ENCODE peak calls at places on chromosomes 6 and 20, in seven cellular contexts. N is A549, F is transverse colon, S is H1, B is ovary, I is stomach, A is sigmoid colon. J is an unnamed sample.

GRCh38 chr6:84728602-84729001 is 35.8 kb downstream of the TBX18 start:
- DNase-seq in N (peak), F (no peak), S (no peak), B (no peak), I (no peak), A (no peak), J (no peak)

GRCh38 chr20:2986466-2986865 is 57.0 kb upstream of the GNRH2 start:
- DNase-seq in N (no peak), F (no peak), S (no peak), B (no peak), I (no peak), A (no peak), J (no peak)

GRCh38 chr6:63999613-64000012 is 364.0 kb downstream of the PHF3 start:
- DNase-seq in N (no peak), F (no peak), S (no peak), B (no peak), I (no peak), A (no peak), J (no peak)

GRCh38 chr6:30826961-30827342 is 57.4 kb upstream of the DDR1 start:
- DNase-seq in N (peak), F (peak), S (no peak), B (no peak), I (peak), A (no peak), J (no peak)

GRCh38 chr6:111809264-111809663 is 64.0 kb downstream of the FYN start:
- DNase-seq in N (no peak), F (no peak), S (no peak), B (no peak), I (no peak), A (no peak), J (no peak)

GRCh38 chr20:22821081-22821480 is 214.0 kb upstream of the SSTR4 start:
- DNase-seq in N (no peak), F (no peak), S (no peak), B (no peak), I (no peak), A (no peak), J (no peak)

GRCh38 chr6:18055098-18055497 is 67.4 kb downstream of the NHLRC1 start:
- DNase-seq in N (no peak), F (no peak), S (no peak), B (no peak), I (no peak), A (no peak), J (no peak)

GRCh38 chr6:133052465-133052864 is 188.7 kb upstream of the EYA4 start:
- DNase-seq in N (no peak), F (no peak), S (no peak), B (no peak), I (no peak), A (no peak), J (no peak)

GRCh38 chr6:160428069-160428430 is 79.9 kb downstream of the SLC22A3 start:
- DNase-seq in N (no peak), F (no peak), S (no peak), B (peak), I (peak), A (peak), J (peak)

GRCh38 chr6:73017473-73017872 is 207.8 kb downstream of the KHDC1L start:
- DNase-seq in N (no peak), F (no peak), S (no peak), B (no peak), I (no peak), A (no peak), J (no peak)

GRCh38 chr6:30518505-30518850 is 29.2 kb downstream of the HLA-E start:
- DNase-seq in N (no peak), F (no peak), S (no peak), B (no peak), I (no peak), A (no peak), J (no peak)

GRCh38 chr6:11952291-11952690 is 59.8 kb upstream of the HIVEP1 start:
- DNase-seq in N (no peak), F (no peak), S (no peak), B (no peak), I (no peak), A (no peak), J (no peak)

GRCh38 chr6:130971504-130971903 is 91.5 kb downstream of the EPB41L2 start:
- DNase-seq in N (no peak), F (no peak), S (no peak), B (no peak), I (no peak), A (no peak), J (no peak)

GRCh38 chr20:402496-402885 is 5.6 kb upstream of the RBCK1 start:
- DNase-seq in N (no peak), F (no peak), S (no peak), B (no peak), I (no peak), A (no peak), J (no peak)

GRCh38 chr6:158803733-158804143 is 15.4 kb downstream of the EZR start:
- DNase-seq in N (no peak), F (no peak), S (no peak), B (no peak), I (peak), A (no peak), J (no peak)

GRCh38 chr6:111361648-111362047 is 121.4 kb downstream of the REV3L start:
- DNase-seq in N (peak), F (peak), S (no peak), B (peak), I (no peak), A (no peak), J (peak)

GRCh38 chr6:44001318-44001868 is 125.9 kb downstream of the MRPL14 start:
- DNase-seq in N (peak), F (no peak), S (peak), B (no peak), I (no peak), A (no peak), J (no peak)

GRCh38 chr6:131763749-131764148 is 44.1 kb upstream of the ENPP1 start:
- DNase-seq in N (no peak), F (no peak), S (no peak), B (no peak), I (no peak), A (no peak), J (no peak)

GRCh38 chr6:33516726-33517125 is 62.4 kb downstream of the ZBTB9 start:
- DNase-seq in N (no peak), F (no peak), S (no peak), B (no peak), I (no peak), A (no peak), J (no peak)

GRCh38 chr6:165146456-165146855 is 162.9 kb downstream of the C6orf118 start:
- DNase-seq in N (no peak), F (no peak), S (no peak), B (no peak), I (no peak), A (no peak), J (no peak)

GRCh38 chr6:89925826-89926225 is 31.6 kb downstream of the GJA10 start:
- DNase-seq in N (no peak), F (no peak), S (no peak), B (no peak), I (no peak), A (no peak), J (no peak)

GRCh38 chr6:108175176-108175591 is 9.4 kb downstream of the NR2E1 start:
- DNase-seq in N (no peak), F (no peak), S (no peak), B (no peak), I (no peak), A (no peak), J (no peak)

GRCh38 chr20:32411955-32412706 is 54.0 kb downstream of the ASXL1 start:
- DNase-seq in N (no peak), F (no peak), S (no peak), B (no peak), I (no peak), A (no peak), J (no peak)

GRCh38 chr6:162149786-162150185 is 577.8 kb downstream of the PRKN start:
- DNase-seq in N (no peak), F (no peak), S (no peak), B (no peak), I (no peak), A (no peak), J (no peak)

GRCh38 chr6:169930799-169931198 is 179.4 kb downstream of the ERMARD start:
- DNase-seq in N (peak), F (no peak), S (peak), B (no peak), I (no peak), A (no peak), J (no peak)

GRCh38 chr6:53906842-53907241 is 112.0 kb downstream of the LRRC1 start:
- DNase-seq in N (no peak), F (no peak), S (no peak), B (peak), I (no peak), A (no peak), J (peak)

GRCh38 chr6:85464722-85465150 is 14.9 kb downstream of the NT5E start:
- DNase-seq in N (peak), F (no peak), S (no peak), B (no peak), I (no peak), A (no peak), J (no peak)

GRCh38 chr6:39266375-39266774 is 37.1 kb upstream of the KCNK5 start:
- DNase-seq in N (no peak), F (peak), S (no peak), B (no peak), I (no peak), A (no peak), J (no peak)

GRCh38 chr6:110173506-110174132 is 5.9 kb downstream of the WASF1 start:
- DNase-seq in N (no peak), F (no peak), S (no peak), B (no peak), I (no peak), A (no peak), J (no peak)

GRCh38 chr6:43481591-43482242 is 4.3 kb downstream of the TJAP1 start:
- DNase-seq in N (no peak), F (no peak), S (no peak), B (no peak), I (no peak), A (no peak), J (no peak)

GRCh38 chr6:43771210-43771857 is 1.3 kb downstream of the VEGFA start:
- DNase-seq in N (peak), F (peak), S (peak), B (peak), I (peak), A (peak), J (no peak)

GRCh38 chr20:51128198-51128597 is 105.3 kb upstream of the KCNG1 start:
- DNase-seq in N (peak), F (no peak), S (no peak), B (no peak), I (no peak), A (no peak), J (no peak)

GRCh38 chr20:51126337-51126736 is 103.4 kb upstream of the KCNG1 start:
- DNase-seq in N (no peak), F (no peak), S (no peak), B (no peak), I (no peak), A (no peak), J (no peak)

GRCh38 chr20:51129201-51129671 is 106.3 kb upstream of the KCNG1 start:
- DNase-seq in N (no peak), F (peak), S (no peak), B (no peak), I (no peak), A (peak), J (no peak)

GRCh38 chr20:51125774-51126173 is 102.9 kb upstream of the KCNG1 start:
- DNase-seq in N (no peak), F (no peak), S (no peak), B (no peak), I (no peak), A (peak), J (no peak)

GRCh38 chr20:51127713-51128112 is 104.8 kb upstream of the KCNG1 start:
- DNase-seq in N (no peak), F (no peak), S (no peak), B (no peak), I (no peak), A (no peak), J (no peak)
- H3K4me3 ChIP-seq in N (no peak), F (no peak), S (no peak), B (no peak), I (no peak), A (no peak), J (no peak)

GRCh38 chr6:15901141-15902115 is 227.5 kb upstream of the MYLIP start:
- DNase-seq in N (no peak), F (peak), S (no peak), B (no peak), I (no peak), A (no peak), J (peak)
- TF ChIP-seq EP300 in N (no peak), F (no peak), S (no peak), B (no peak), I (no peak), A (no peak), J (no peak)

DNA sequence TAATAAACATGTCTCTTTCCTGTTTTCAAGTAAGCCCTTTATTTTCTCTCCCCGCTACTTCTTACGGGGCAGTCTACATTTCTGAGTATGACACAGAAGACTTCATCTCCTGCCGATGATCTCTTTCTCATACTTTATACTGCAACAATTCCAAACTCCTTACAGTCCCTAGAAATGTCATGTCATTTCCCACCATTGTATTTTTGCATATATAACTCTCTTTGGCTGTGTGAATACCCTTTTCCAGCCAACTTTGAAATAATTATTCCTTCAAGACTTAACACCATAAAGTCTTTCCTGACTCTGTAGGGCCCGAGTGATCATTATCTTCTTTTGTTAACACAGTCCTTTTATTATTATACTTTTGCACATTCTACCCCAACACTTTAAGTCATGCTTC is 72.1 kb downstream of the SHPRH start:
- DNase-seq in N (no peak), F (no peak), S (no peak), B (no peak), I (no peak), A (no peak), J (no peak)
- TF ChIP-seq CTCF in N (no peak), F (no peak), S (no peak), B (no peak), I (no peak), A (no peak), J (no peak)

GRCh38 chr20:45047581-45048119 is 53.3 kb downstream of the KCNS1 start:
- DNase-seq in N (no peak), F (no peak), S (no peak), B (no peak), I (no peak), A (no peak), J (no peak)

GRCh38 chr20:45049904-45050471 is 50.9 kb downstream of the KCNS1 start:
- DNase-seq in N (no peak), F (no peak), S (no peak), B (no peak), I (no peak), A (no peak), J (no peak)

GRCh38 chr20:45052698-45053440 is 48.1 kb downstream of the KCNS1 start:
- DNase-seq in N (no peak), F (no peak), S (no peak), B (no peak), I (no peak), A (no peak), J (no peak)

GRCh38 chr20:45051497-45052060 is 49.3 kb downstream of the KCNS1 start:
- DNase-seq in N (no peak), F (no peak), S (no peak), B (no peak), I (no peak), A (no peak), J (no peak)

DNA sequence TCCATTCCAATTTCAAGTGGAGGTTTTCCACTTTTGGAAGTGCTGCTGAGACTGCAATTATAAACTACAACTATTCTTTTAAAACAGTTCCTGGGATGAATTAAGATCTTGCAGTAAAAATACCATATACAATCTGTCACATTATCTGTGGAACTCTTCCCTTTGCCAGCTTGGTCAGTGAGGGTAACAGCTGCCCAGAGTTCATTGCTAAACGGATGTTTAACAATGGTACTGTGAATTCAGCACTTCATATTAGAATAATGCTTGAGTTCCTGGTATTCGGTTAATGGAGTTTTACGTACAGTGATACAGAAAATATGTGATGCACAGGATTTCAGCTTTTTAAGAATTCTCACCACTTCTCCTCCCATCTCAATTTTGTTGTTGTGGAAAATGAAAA is 51.5 kb downstream of the KCNS1 start:
- DNase-seq in N (no peak), F (no peak), S (no peak), B (no peak), I (no peak), A (no peak), J (no peak)
- H3K4me3 ChIP-seq in N (no peak), F (no peak), S (no peak), B (no peak), I (no peak), A (no peak), J (no peak)